ENCODE peak calls at places on chromosomes 6 and 20, in eight cellular contexts. One of them, this sample, is unnamed.

GRCh38 chr20:2109425-2110210 is 8.0 kb downstream of the STK35 start:
- ATAC-seq in HepG2: no peak
- ATAC-seq in heart left ventricle: peak
- ATAC-seq in IMR-90: peak
- ATAC-seq in right lobe of liver: no peak
- ATAC-seq in gastrocnemius medialis: peak
- ATAC-seq in GM12878: no peak
- ATAC-seq in body of pancreas: no peak
- ATAC-seq in this sample: peak

GRCh38 chr6:134077301-134077700 is 24.9 kb upstream of the SLC2A12 start:
- ATAC-seq in IMR-90: peak
- ATAC-seq in GM12878: no peak
- ATAC-seq in heart left ventricle: no peak
- ATAC-seq in right lobe of liver: no peak
- ATAC-seq in HepG2: no peak
- ATAC-seq in gastrocnemius medialis: no peak
- ATAC-seq in body of pancreas: no peak
- ATAC-seq in this sample: no peak

GRCh38 chr6:107124934-107125348 is 9.6 kb upstream of the BEND3 start:
- ATAC-seq in IMR-90: no peak
- ATAC-seq in gastrocnemius medialis: no peak
- ATAC-seq in right lobe of liver: no peak
- ATAC-seq in GM12878: peak
- ATAC-seq in body of pancreas: no peak
- ATAC-seq in heart left ventricle: no peak
- ATAC-seq in HepG2: peak
- ATAC-seq in this sample: no peak

GRCh38 chr20:38046572-38046971 is 13.0 kb downstream of the RPRD1B start:
- ATAC-seq in right lobe of liver: no peak
- ATAC-seq in GM12878: no peak
- ATAC-seq in body of pancreas: no peak
- ATAC-seq in heart left ventricle: peak
- ATAC-seq in HepG2: peak
- ATAC-seq in gastrocnemius medialis: no peak
- ATAC-seq in IMR-90: peak
- ATAC-seq in this sample: peak

GRCh38 chr6:25689966-25690365 is 38.0 kb downstream of the SCGN start:
- ATAC-seq in gastrocnemius medialis: no peak
- ATAC-seq in heart left ventricle: no peak
- ATAC-seq in IMR-90: no peak
- ATAC-seq in right lobe of liver: no peak
- ATAC-seq in GM12878: no peak
- ATAC-seq in body of pancreas: no peak
- ATAC-seq in HepG2: no peak
- ATAC-seq in this sample: no peak

GRCh38 chr6:131130546-131130925 is 4.7 kb upstream of the AKAP7 start:
- ATAC-seq in HepG2: no peak
- ATAC-seq in body of pancreas: no peak
- ATAC-seq in GM12878: no peak
- ATAC-seq in heart left ventricle: no peak
- ATAC-seq in right lobe of liver: no peak
- ATAC-seq in gastrocnemius medialis: no peak
- ATAC-seq in IMR-90: no peak
- ATAC-seq in this sample: no peak

GRCh38 chr6:54262499-54262898 is 45.7 kb upstream of the TINAG start:
- ATAC-seq in right lobe of liver: no peak
- ATAC-seq in HepG2: no peak
- ATAC-seq in gastrocnemius medialis: no peak
- ATAC-seq in GM12878: no peak
- ATAC-seq in heart left ventricle: no peak
- ATAC-seq in IMR-90: no peak
- ATAC-seq in body of pancreas: no peak
- ATAC-seq in this sample: no peak

GRCh38 chr20:23050847-23051627 is 1.6 kb upstream of the THBD start:
- ATAC-seq in HepG2: peak
- ATAC-seq in IMR-90: peak
- ATAC-seq in GM12878: peak
- ATAC-seq in gastrocnemius medialis: peak
- ATAC-seq in right lobe of liver: peak
- ATAC-seq in heart left ventricle: peak
- ATAC-seq in body of pancreas: peak
- ATAC-seq in this sample: peak

GRCh38 chr6:31574106-31575061 is 981 bp upstream of the TNF start:
- ATAC-seq in heart left ventricle: no peak
- ATAC-seq in gastrocnemius medialis: no peak
- ATAC-seq in HepG2: peak
- ATAC-seq in GM12878: peak
- ATAC-seq in IMR-90: no peak
- ATAC-seq in body of pancreas: no peak
- ATAC-seq in right lobe of liver: no peak
- ATAC-seq in this sample: no peak

GRCh38 chr20:51064160-51064559 is 41.3 kb upstream of the KCNG1 start:
- ATAC-seq in heart left ventricle: no peak
- ATAC-seq in IMR-90: no peak
- ATAC-seq in GM12878: no peak
- ATAC-seq in gastrocnemius medialis: no peak
- ATAC-seq in HepG2: no peak
- ATAC-seq in right lobe of liver: no peak
- ATAC-seq in body of pancreas: no peak
- ATAC-seq in this sample: no peak

GRCh38 chr20:44532981-44533331 is 11.1 kb upstream of the SERINC3 start:
- ATAC-seq in GM12878: no peak
- ATAC-seq in right lobe of liver: no peak
- ATAC-seq in IMR-90: no peak
- ATAC-seq in gastrocnemius medialis: no peak
- ATAC-seq in body of pancreas: no peak
- ATAC-seq in HepG2: no peak
- ATAC-seq in heart left ventricle: no peak
- ATAC-seq in this sample: no peak

GRCh38 chr6:33421344-33421643 is 1.4 kb downstream of the SYNGAP1 start:
- ATAC-seq in gastrocnemius medialis: no peak
- ATAC-seq in GM12878: no peak
- ATAC-seq in IMR-90: no peak
- ATAC-seq in body of pancreas: no peak
- ATAC-seq in heart left ventricle: no peak
- ATAC-seq in HepG2: no peak
- ATAC-seq in right lobe of liver: no peak
- ATAC-seq in this sample: no peak

GRCh38 chr6:33417903-33418689 is at the start of gene CUTA:
- ATAC-seq in HepG2: peak
- ATAC-seq in right lobe of liver: peak
- ATAC-seq in gastrocnemius medialis: peak
- ATAC-seq in body of pancreas: peak
- ATAC-seq in IMR-90: peak
- ATAC-seq in heart left ventricle: peak
- ATAC-seq in GM12878: peak
- ATAC-seq in this sample: peak

GRCh38 chr6:33420493-33421343 is 853 bp downstream of the SYNGAP1 start:
- ATAC-seq in right lobe of liver: no peak
- ATAC-seq in HepG2: no peak
- ATAC-seq in IMR-90: no peak
- ATAC-seq in gastrocnemius medialis: no peak
- ATAC-seq in heart left ventricle: no peak
- ATAC-seq in body of pancreas: no peak
- ATAC-seq in GM12878: no peak
- ATAC-seq in this sample: no peak

GRCh38 chr6:33418690-33419291 is 884 bp upstream of the CUTA start:
- ATAC-seq in heart left ventricle: no peak
- ATAC-seq in gastrocnemius medialis: no peak
- ATAC-seq in GM12878: peak
- ATAC-seq in body of pancreas: no peak
- ATAC-seq in IMR-90: no peak
- ATAC-seq in right lobe of liver: no peak
- ATAC-seq in HepG2: no peak
- ATAC-seq in this sample: no peak

GRCh38 chr6:33419580-33420492 is at the start of gene SYNGAP1:
- ATAC-seq in gastrocnemius medialis: no peak
- ATAC-seq in GM12878: no peak
- ATAC-seq in body of pancreas: no peak
- ATAC-seq in right lobe of liver: no peak
- ATAC-seq in IMR-90: peak
- ATAC-seq in heart left ventricle: no peak
- ATAC-seq in HepG2: no peak
- ATAC-seq in this sample: peak
- TF ChIP-seq POLR2A in gastrocnemius medialis: no peak
- TF ChIP-seq POLR2A in GM12878: no peak
- TF ChIP-seq POLR2A in body of pancreas: no peak
- TF ChIP-seq POLR2A in right lobe of liver: no peak
- TF ChIP-seq POLR2A in IMR-90: no peak
- TF ChIP-seq POLR2A in heart left ventricle: peak
- TF ChIP-seq POLR2A in HepG2: no peak
- TF ChIP-seq POLR2A in this sample: no peak

DNA sequence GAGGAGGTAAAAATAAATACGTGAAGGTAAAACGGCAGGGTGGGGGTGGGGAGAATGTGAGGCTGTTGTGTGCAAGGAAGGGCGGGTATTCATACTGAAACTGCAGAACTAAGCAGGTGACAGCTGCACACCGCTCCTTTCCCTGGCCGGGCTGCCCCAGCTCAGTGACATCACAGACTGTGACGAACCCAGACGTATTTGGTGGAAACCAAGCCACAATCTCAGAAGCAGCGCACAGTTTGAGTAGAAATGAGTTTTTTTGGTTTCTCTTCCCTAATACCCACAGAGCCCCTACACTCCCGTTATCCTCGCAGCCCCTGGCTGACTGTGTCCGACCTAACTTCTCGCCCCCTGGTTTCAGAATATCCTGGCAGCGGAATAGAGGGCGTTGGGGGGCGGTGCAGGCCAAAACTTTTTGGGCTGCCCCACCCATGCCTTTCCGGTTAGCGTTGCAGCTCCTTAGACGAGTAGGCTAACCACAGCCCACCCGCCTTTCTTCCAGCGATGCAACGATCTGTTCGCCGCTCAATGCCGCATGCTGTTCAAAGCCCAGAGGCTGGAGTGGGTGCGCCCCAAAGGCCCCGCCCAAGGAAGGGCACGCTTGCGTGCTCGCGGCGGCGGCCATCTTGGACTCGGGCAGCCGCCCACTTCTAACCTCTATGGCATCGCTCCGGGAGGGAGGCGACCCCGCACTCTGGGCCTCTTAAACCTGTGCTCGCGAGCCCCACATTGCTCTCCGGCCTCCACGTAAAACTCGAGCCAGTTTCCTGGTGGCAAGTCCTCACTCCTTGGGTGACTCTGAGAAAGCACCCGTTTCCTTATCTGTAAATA is 9.1 kb downstream of the BAK1 start:
- ATAC-seq in right lobe of liver: peak
- ATAC-seq in body of pancreas: peak
- ATAC-seq in HepG2: peak
- ATAC-seq in gastrocnemius medialis: peak
- ATAC-seq in heart left ventricle: peak
- ATAC-seq in GM12878: peak
- ATAC-seq in IMR-90: peak
- ATAC-seq in this sample: peak
- TF ChIP-seq POLR2A in right lobe of liver: no peak
- TF ChIP-seq POLR2A in body of pancreas: peak
- TF ChIP-seq POLR2A in HepG2: peak
- TF ChIP-seq POLR2A in gastrocnemius medialis: no peak
- TF ChIP-seq POLR2A in heart left ventricle: peak
- TF ChIP-seq POLR2A in GM12878: peak
- TF ChIP-seq POLR2A in IMR-90: no peak
- TF ChIP-seq POLR2A in this sample: peak

GRCh38 chr6:36737043-36737785 is 39.6 kb downstream of the RAB44 start:
- ATAC-seq in IMR-90: no peak
- ATAC-seq in right lobe of liver: no peak
- ATAC-seq in HepG2: peak
- ATAC-seq in heart left ventricle: no peak
- ATAC-seq in gastrocnemius medialis: no peak
- ATAC-seq in GM12878: no peak
- ATAC-seq in body of pancreas: no peak
- ATAC-seq in this sample: no peak

GRCh38 chr6:36733300-36733699 is 35.7 kb downstream of the RAB44 start:
- ATAC-seq in GM12878: no peak
- ATAC-seq in body of pancreas: no peak
- ATAC-seq in right lobe of liver: no peak
- ATAC-seq in heart left ventricle: no peak
- ATAC-seq in IMR-90: no peak
- ATAC-seq in gastrocnemius medialis: no peak
- ATAC-seq in HepG2: no peak
- ATAC-seq in this sample: no peak

GRCh38 chr6:36734486-36735060 is 36.9 kb downstream of the RAB44 start:
- ATAC-seq in body of pancreas: no peak
- ATAC-seq in gastrocnemius medialis: no peak
- ATAC-seq in IMR-90: no peak
- ATAC-seq in heart left ventricle: no peak
- ATAC-seq in right lobe of liver: no peak
- ATAC-seq in HepG2: peak
- ATAC-seq in GM12878: peak
- ATAC-seq in this sample: no peak

GRCh38 chr6:36738108-36738507 is 40.5 kb downstream of the RAB44 start:
- ATAC-seq in body of pancreas: no peak
- ATAC-seq in right lobe of liver: no peak
- ATAC-seq in heart left ventricle: no peak
- ATAC-seq in gastrocnemius medialis: no peak
- ATAC-seq in IMR-90: no peak
- ATAC-seq in GM12878: no peak
- ATAC-seq in HepG2: no peak
- ATAC-seq in this sample: no peak

GRCh38 chr6:36735110-36735971 is 37.7 kb downstream of the RAB44 start:
- ATAC-seq in right lobe of liver: peak
- ATAC-seq in GM12878: peak
- ATAC-seq in body of pancreas: peak
- ATAC-seq in HepG2: peak
- ATAC-seq in gastrocnemius medialis: peak
- ATAC-seq in IMR-90: peak
- ATAC-seq in heart left ventricle: peak
- ATAC-seq in this sample: peak
- TF ChIP-seq POLR2A in right lobe of liver: no peak
- TF ChIP-seq POLR2A in GM12878: no peak
- TF ChIP-seq POLR2A in body of pancreas: no peak
- TF ChIP-seq POLR2A in HepG2: no peak
- TF ChIP-seq POLR2A in gastrocnemius medialis: no peak
- TF ChIP-seq POLR2A in IMR-90: no peak
- TF ChIP-seq POLR2A in heart left ventricle: no peak
- TF ChIP-seq POLR2A in this sample: no peak

GRCh38 chr20:62936996-62937352 is 973 bp upstream of the GID8 start:
- ATAC-seq in gastrocnemius medialis: no peak
- ATAC-seq in GM12878: peak
- ATAC-seq in body of pancreas: no peak
- ATAC-seq in HepG2: peak
- ATAC-seq in right lobe of liver: no peak
- ATAC-seq in heart left ventricle: no peak
- ATAC-seq in IMR-90: peak
- ATAC-seq in this sample: no peak

GRCh38 chr20:62935968-62936585 is 1.9 kb upstream of the GID8 start:
- ATAC-seq in body of pancreas: no peak
- ATAC-seq in HepG2: no peak
- ATAC-seq in right lobe of liver: no peak
- ATAC-seq in gastrocnemius medialis: no peak
- ATAC-seq in IMR-90: no peak
- ATAC-seq in GM12878: no peak
- ATAC-seq in heart left ventricle: no peak
- ATAC-seq in this sample: no peak

GRCh38 chr20:62935204-62935967 is 2.6 kb upstream of the GID8 start:
- ATAC-seq in GM12878: no peak
- ATAC-seq in gastrocnemius medialis: no peak
- ATAC-seq in heart left ventricle: no peak
- ATAC-seq in body of pancreas: no peak
- ATAC-seq in IMR-90: no peak
- ATAC-seq in right lobe of liver: no peak
- ATAC-seq in HepG2: no peak
- ATAC-seq in this sample: no peak

GRCh38 chr20:62938105-62938888 is at the start of gene GID8:
- ATAC-seq in body of pancreas: peak
- ATAC-seq in right lobe of liver: peak
- ATAC-seq in heart left ventricle: peak
- ATAC-seq in gastrocnemius medialis: peak
- ATAC-seq in HepG2: peak
- ATAC-seq in IMR-90: peak
- ATAC-seq in GM12878: peak
- ATAC-seq in this sample: peak

GRCh38 chr20:62937353-62938104 is 418 bp upstream of the GID8 start:
- ATAC-seq in body of pancreas: peak
- ATAC-seq in heart left ventricle: peak
- ATAC-seq in IMR-90: peak
- ATAC-seq in HepG2: peak
- ATAC-seq in right lobe of liver: peak
- ATAC-seq in gastrocnemius medialis: peak
- ATAC-seq in GM12878: peak
- ATAC-seq in this sample: peak
- TF ChIP-seq POLR2A in body of pancreas: peak
- TF ChIP-seq POLR2A in heart left ventricle: peak
- TF ChIP-seq POLR2A in IMR-90: peak
- TF ChIP-seq POLR2A in HepG2: peak
- TF ChIP-seq POLR2A in right lobe of liver: peak
- TF ChIP-seq POLR2A in gastrocnemius medialis: peak
- TF ChIP-seq POLR2A in GM12878: peak
- TF ChIP-seq POLR2A in this sample: peak